ENCODE peak calls at places on chromosomes 12 and 14, in eight cellular contexts. One of them, this sample, is unnamed.
A peak's percentile ranks its signal among the peaks of the same experiment; 100 is the strongest.

GRCh38 chr12:127560041-127560478 is 706.9 kb upstream of the TMEM132C start:
- DNase-seq in progenitor cell of endocrine pancreas: no peak
- DNase-seq in tibial artery: no peak
- DNase-seq in fibroblast of the aortic adventitia: no peak
- DNase-seq in omental fat pad: no peak
- DNase-seq in CD8-positive, alpha-beta T cell: no peak
- DNase-seq in neural crest cell: no peak
- DNase-seq in left ventricle myocardium inferior: no peak
- DNase-seq in this sample: no peak

GRCh38 chr12:26715232-26715631 is 117.8 kb downstream of the ITPR2 start:
- DNase-seq in progenitor cell of endocrine pancreas: no peak
- DNase-seq in tibial artery: no peak
- DNase-seq in fibroblast of the aortic adventitia: no peak
- DNase-seq in omental fat pad: no peak
- DNase-seq in CD8-positive, alpha-beta T cell: no peak
- DNase-seq in neural crest cell: no peak
- DNase-seq in left ventricle myocardium inferior: no peak
- DNase-seq in this sample: no peak

GRCh38 chr14:79554816-79555215 is 656.5 kb downstream of the DIO2 start:
- DNase-seq in progenitor cell of endocrine pancreas: no peak
- DNase-seq in tibial artery: no peak
- DNase-seq in fibroblast of the aortic adventitia: no peak
- DNase-seq in omental fat pad: no peak
- DNase-seq in CD8-positive, alpha-beta T cell: no peak
- DNase-seq in neural crest cell: no peak
- DNase-seq in left ventricle myocardium inferior: no peak
- DNase-seq in this sample: no peak

GRCh38 chr12:57694459-57695019 is 607 bp downstream of the OS9 start:
- DNase-seq in progenitor cell of endocrine pancreas: no peak
- DNase-seq in tibial artery: no peak
- DNase-seq in fibroblast of the aortic adventitia: no peak
- DNase-seq in omental fat pad: no peak
- DNase-seq in CD8-positive, alpha-beta T cell: no peak
- DNase-seq in neural crest cell: no peak
- DNase-seq in left ventricle myocardium inferior: no peak
- DNase-seq in this sample: no peak

GRCh38 chr14:103382375-103382774 is 2.8 kb upstream of the MARK3 start:
- DNase-seq in progenitor cell of endocrine pancreas: no peak
- DNase-seq in tibial artery: no peak
- DNase-seq in fibroblast of the aortic adventitia: peak; percentile 71
- DNase-seq in omental fat pad: no peak
- DNase-seq in CD8-positive, alpha-beta T cell: no peak
- DNase-seq in neural crest cell: no peak
- DNase-seq in left ventricle myocardium inferior: no peak
- DNase-seq in this sample: no peak

GRCh38 chr12:120830052-120830940 is 73.9 kb downstream of the SPPL3 start:
- DNase-seq in progenitor cell of endocrine pancreas: no peak
- DNase-seq in tibial artery: no peak
- DNase-seq in fibroblast of the aortic adventitia: no peak
- DNase-seq in omental fat pad: no peak
- DNase-seq in CD8-positive, alpha-beta T cell: no peak
- DNase-seq in neural crest cell: no peak
- DNase-seq in left ventricle myocardium inferior: no peak
- DNase-seq in this sample: no peak

GRCh38 chr12:123097521-123098084 is 53.3 kb downstream of the PITPNM2 start:
- DNase-seq in progenitor cell of endocrine pancreas: no peak
- DNase-seq in tibial artery: peak; percentile 39
- DNase-seq in fibroblast of the aortic adventitia: no peak
- DNase-seq in omental fat pad: no peak
- DNase-seq in CD8-positive, alpha-beta T cell: no peak
- DNase-seq in neural crest cell: no peak
- DNase-seq in left ventricle myocardium inferior: peak; percentile 75
- DNase-seq in this sample: no peak

GRCh38 chr12:51246254-51246853 is 7.7 kb downstream of the DAZAP2 start:
- DNase-seq in progenitor cell of endocrine pancreas: no peak
- DNase-seq in tibial artery: no peak
- DNase-seq in fibroblast of the aortic adventitia: peak; percentile 56
- DNase-seq in omental fat pad: no peak
- DNase-seq in CD8-positive, alpha-beta T cell: peak; percentile 47
- DNase-seq in neural crest cell: no peak
- DNase-seq in left ventricle myocardium inferior: no peak
- DNase-seq in this sample: peak; percentile 61

GRCh38 chr14:36438883-36439282 is 81.1 kb downstream of the NKX2-1 start:
- DNase-seq in progenitor cell of endocrine pancreas: no peak
- DNase-seq in tibial artery: no peak
- DNase-seq in fibroblast of the aortic adventitia: no peak
- DNase-seq in omental fat pad: no peak
- DNase-seq in CD8-positive, alpha-beta T cell: no peak
- DNase-seq in neural crest cell: no peak
- DNase-seq in left ventricle myocardium inferior: no peak
- DNase-seq in this sample: no peak

GRCh38 chr12:80823393-80823792 is 106.7 kb downstream of the MYF5 start:
- DNase-seq in progenitor cell of endocrine pancreas: no peak
- DNase-seq in tibial artery: no peak
- DNase-seq in fibroblast of the aortic adventitia: no peak
- DNase-seq in omental fat pad: no peak
- DNase-seq in CD8-positive, alpha-beta T cell: no peak
- DNase-seq in neural crest cell: no peak
- DNase-seq in left ventricle myocardium inferior: no peak
- DNase-seq in this sample: no peak

GRCh38 chr14:81955123-81955522 is 421.5 kb upstream of the SEL1L start:
- DNase-seq in progenitor cell of endocrine pancreas: no peak
- DNase-seq in tibial artery: no peak
- DNase-seq in fibroblast of the aortic adventitia: no peak
- DNase-seq in omental fat pad: no peak
- DNase-seq in CD8-positive, alpha-beta T cell: no peak
- DNase-seq in neural crest cell: no peak
- DNase-seq in left ventricle myocardium inferior: no peak
- DNase-seq in this sample: no peak

GRCh38 chr12:4369548-4369947 is 10.0 kb downstream of the FGF23 start:
- DNase-seq in progenitor cell of endocrine pancreas: no peak
- DNase-seq in tibial artery: no peak
- DNase-seq in fibroblast of the aortic adventitia: no peak
- DNase-seq in omental fat pad: no peak
- DNase-seq in CD8-positive, alpha-beta T cell: no peak
- DNase-seq in neural crest cell: no peak
- DNase-seq in left ventricle myocardium inferior: no peak
- DNase-seq in this sample: no peak

GRCh38 chr14:99871771-99872170 is 78.6 kb downstream of the EML1 start:
- DNase-seq in progenitor cell of endocrine pancreas: no peak
- DNase-seq in tibial artery: no peak
- DNase-seq in fibroblast of the aortic adventitia: no peak
- DNase-seq in omental fat pad: no peak
- DNase-seq in CD8-positive, alpha-beta T cell: no peak
- DNase-seq in neural crest cell: no peak
- DNase-seq in left ventricle myocardium inferior: no peak
- DNase-seq in this sample: no peak

GRCh38 chr14:95652690-95653089 is 33.5 kb upstream of the TCL1B start:
- DNase-seq in progenitor cell of endocrine pancreas: no peak
- DNase-seq in tibial artery: no peak
- DNase-seq in fibroblast of the aortic adventitia: no peak
- DNase-seq in omental fat pad: no peak
- DNase-seq in CD8-positive, alpha-beta T cell: no peak
- DNase-seq in neural crest cell: no peak
- DNase-seq in left ventricle myocardium inferior: no peak
- DNase-seq in this sample: no peak

GRCh38 chr12:87758271-87758670 is 270.9 kb downstream of the C12orf50 start:
- DNase-seq in progenitor cell of endocrine pancreas: no peak
- DNase-seq in tibial artery: no peak
- DNase-seq in fibroblast of the aortic adventitia: no peak
- DNase-seq in omental fat pad: no peak
- DNase-seq in CD8-positive, alpha-beta T cell: no peak
- DNase-seq in neural crest cell: no peak
- DNase-seq in left ventricle myocardium inferior: no peak
- DNase-seq in this sample: no peak

GRCh38 chr14:104293231-104293841 is 154.9 kb downstream of the KIF26A start:
- DNase-seq in progenitor cell of endocrine pancreas: no peak
- DNase-seq in tibial artery: peak; percentile 10
- DNase-seq in fibroblast of the aortic adventitia: no peak
- DNase-seq in omental fat pad: no peak
- DNase-seq in CD8-positive, alpha-beta T cell: no peak
- DNase-seq in neural crest cell: no peak
- DNase-seq in left ventricle myocardium inferior: peak; percentile 7
- DNase-seq in this sample: peak; percentile 35

GRCh38 chr12:47885012-47885501 is 19.7 kb downstream of the VDR start:
- DNase-seq in progenitor cell of endocrine pancreas: no peak
- DNase-seq in tibial artery: no peak
- DNase-seq in fibroblast of the aortic adventitia: no peak
- DNase-seq in omental fat pad: no peak
- DNase-seq in CD8-positive, alpha-beta T cell: peak; percentile 31
- DNase-seq in neural crest cell: no peak
- DNase-seq in left ventricle myocardium inferior: no peak
- DNase-seq in this sample: no peak

GRCh38 chr14:61562321-61563161 is 132.8 kb upstream of the HIF1A start:
- DNase-seq in progenitor cell of endocrine pancreas: no peak
- DNase-seq in tibial artery: no peak
- DNase-seq in fibroblast of the aortic adventitia: peak; percentile 99
- DNase-seq in omental fat pad: peak; percentile 20
- DNase-seq in CD8-positive, alpha-beta T cell: no peak
- DNase-seq in neural crest cell: no peak
- DNase-seq in left ventricle myocardium inferior: no peak
- DNase-seq in this sample: peak; percentile 72

GRCh38 chr12:38417101-38417500 is 100.5 kb downstream of the ALG10B start:
- DNase-seq in progenitor cell of endocrine pancreas: no peak
- DNase-seq in tibial artery: no peak
- DNase-seq in fibroblast of the aortic adventitia: no peak
- DNase-seq in omental fat pad: no peak
- DNase-seq in CD8-positive, alpha-beta T cell: no peak
- DNase-seq in neural crest cell: no peak
- DNase-seq in left ventricle myocardium inferior: no peak
- DNase-seq in this sample: no peak

GRCh38 chr14:60051690-60052324 is 39.9 kb upstream of the PCNX4 start:
- DNase-seq in progenitor cell of endocrine pancreas: no peak
- DNase-seq in tibial artery: no peak
- DNase-seq in fibroblast of the aortic adventitia: peak; percentile 78
- DNase-seq in omental fat pad: no peak
- DNase-seq in CD8-positive, alpha-beta T cell: peak; percentile 35
- DNase-seq in neural crest cell: no peak
- DNase-seq in left ventricle myocardium inferior: no peak
- DNase-seq in this sample: no peak

GRCh38 chr12:61758661-61759060 is 501.5 kb upstream of the USP15 start:
- DNase-seq in progenitor cell of endocrine pancreas: no peak
- DNase-seq in tibial artery: no peak
- DNase-seq in fibroblast of the aortic adventitia: no peak
- DNase-seq in omental fat pad: no peak
- DNase-seq in CD8-positive, alpha-beta T cell: no peak
- DNase-seq in neural crest cell: no peak
- DNase-seq in left ventricle myocardium inferior: no peak
- DNase-seq in this sample: no peak

GRCh38 chr12:93151079-93151759 is 222.1 kb upstream of the EEA1 start:
- DNase-seq in progenitor cell of endocrine pancreas: no peak
- DNase-seq in tibial artery: no peak
- DNase-seq in fibroblast of the aortic adventitia: no peak
- DNase-seq in omental fat pad: no peak
- DNase-seq in CD8-positive, alpha-beta T cell: no peak
- DNase-seq in neural crest cell: no peak
- DNase-seq in left ventricle myocardium inferior: no peak
- DNase-seq in this sample: no peak

GRCh38 chr14:65101631-65102440 is 481 bp downstream of the MAX start:
- DNase-seq in progenitor cell of endocrine pancreas: peak; percentile 31
- DNase-seq in tibial artery: peak; percentile 29
- DNase-seq in fibroblast of the aortic adventitia: no peak
- DNase-seq in omental fat pad: no peak
- DNase-seq in CD8-positive, alpha-beta T cell: peak; percentile 74
- DNase-seq in neural crest cell: peak; percentile 4
- DNase-seq in left ventricle myocardium inferior: peak; percentile 23
- DNase-seq in this sample: no peak

GRCh38 chr12:26853303-26854027 is 20.5 kb upstream of the ITPR2 start:
- DNase-seq in progenitor cell of endocrine pancreas: peak; percentile 40
- DNase-seq in tibial artery: peak; percentile 54
- DNase-seq in fibroblast of the aortic adventitia: peak; percentile 75
- DNase-seq in omental fat pad: no peak
- DNase-seq in CD8-positive, alpha-beta T cell: peak; percentile 69
- DNase-seq in neural crest cell: peak; percentile 52
- DNase-seq in left ventricle myocardium inferior: peak; percentile 61
- DNase-seq in this sample: peak; percentile 62

GRCh38 chr12:114834621-114835020 is 150.6 kb upstream of the TBX3 start:
- DNase-seq in progenitor cell of endocrine pancreas: no peak
- DNase-seq in tibial artery: no peak
- DNase-seq in fibroblast of the aortic adventitia: peak; percentile 29
- DNase-seq in omental fat pad: no peak
- DNase-seq in CD8-positive, alpha-beta T cell: no peak
- DNase-seq in neural crest cell: no peak
- DNase-seq in left ventricle myocardium inferior: no peak
- DNase-seq in this sample: no peak

GRCh38 chr12:1662761-1663439 is 28.0 kb upstream of the ADIPOR2 start:
- DNase-seq in progenitor cell of endocrine pancreas: peak; percentile 70
- DNase-seq in tibial artery: no peak
- DNase-seq in fibroblast of the aortic adventitia: no peak
- DNase-seq in omental fat pad: no peak
- DNase-seq in CD8-positive, alpha-beta T cell: peak; percentile 32
- DNase-seq in neural crest cell: peak; percentile 59
- DNase-seq in left ventricle myocardium inferior: no peak
- DNase-seq in this sample: no peak
- TF ChIP-seq CTCF in progenitor cell of endocrine pancreas: peak; percentile 83
- TF ChIP-seq CTCF in tibial artery: no peak
- TF ChIP-seq CTCF in fibroblast of the aortic adventitia: peak; percentile 30
- TF ChIP-seq CTCF in omental fat pad: no peak
- TF ChIP-seq CTCF in CD8-positive, alpha-beta T cell: no peak
- TF ChIP-seq CTCF in neural crest cell: peak; percentile 80
- TF ChIP-seq CTCF in left ventricle myocardium inferior: peak; percentile 47
- TF ChIP-seq CTCF in this sample: peak; percentile 42

GRCh38 chr14:68363401-68363800 is 429.5 kb downstream of the ZFP36L1 start:
- DNase-seq in progenitor cell of endocrine pancreas: no peak
- DNase-seq in tibial artery: no peak
- DNase-seq in fibroblast of the aortic adventitia: no peak
- DNase-seq in omental fat pad: no peak
- DNase-seq in CD8-positive, alpha-beta T cell: no peak
- DNase-seq in neural crest cell: peak; percentile 26
- DNase-seq in left ventricle myocardium inferior: no peak
- DNase-seq in this sample: no peak
- TF ChIP-seq CTCF in progenitor cell of endocrine pancreas: peak; percentile 29
- TF ChIP-seq CTCF in tibial artery: no peak
- TF ChIP-seq CTCF in fibroblast of the aortic adventitia: no peak
- TF ChIP-seq CTCF in omental fat pad: no peak
- TF ChIP-seq CTCF in CD8-positive, alpha-beta T cell: no peak
- TF ChIP-seq CTCF in neural crest cell: no peak
- TF ChIP-seq CTCF in left ventricle myocardium inferior: no peak
- TF ChIP-seq CTCF in this sample: peak; percentile 15

GRCh38 chr12:94980577-94980976 is 22.9 kb downstream of the NDUFA12 start:
- DNase-seq in progenitor cell of endocrine pancreas: no peak
- DNase-seq in tibial artery: no peak
- DNase-seq in fibroblast of the aortic adventitia: peak; percentile 57
- DNase-seq in omental fat pad: no peak
- DNase-seq in CD8-positive, alpha-beta T cell: no peak
- DNase-seq in neural crest cell: no peak
- DNase-seq in left ventricle myocardium inferior: no peak
- DNase-seq in this sample: no peak
- TF ChIP-seq CTCF in progenitor cell of endocrine pancreas: peak; percentile 41
- TF ChIP-seq CTCF in tibial artery: no peak
- TF ChIP-seq CTCF in fibroblast of the aortic adventitia: peak; percentile 40
- TF ChIP-seq CTCF in omental fat pad: no peak
- TF ChIP-seq CTCF in CD8-positive, alpha-beta T cell: peak; percentile 26
- TF ChIP-seq CTCF in neural crest cell: peak; percentile 49
- TF ChIP-seq CTCF in left ventricle myocardium inferior: peak; percentile 30
- TF ChIP-seq CTCF in this sample: no peak

DNA sequence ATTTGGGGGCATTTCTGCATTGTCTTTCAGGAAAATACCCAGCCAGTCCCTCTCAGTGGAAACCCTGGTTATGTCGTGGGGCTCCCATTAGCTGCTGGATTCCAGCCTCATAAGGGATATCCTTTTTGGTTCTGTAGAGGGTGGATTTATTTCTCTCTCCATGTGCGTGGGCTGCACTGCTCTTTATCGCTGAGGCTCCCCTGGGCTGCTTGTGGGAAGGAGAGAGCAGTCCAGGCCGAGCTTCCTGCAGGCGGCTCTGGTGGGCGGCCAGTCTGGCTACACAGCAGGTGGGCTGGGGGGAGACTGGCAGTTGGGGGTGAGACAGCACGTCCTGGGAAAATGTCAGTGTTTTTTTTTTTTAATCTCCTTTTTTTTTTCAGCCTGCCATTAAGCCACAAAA is 27.6 kb downstream of the TCTN1 start:
- DNase-seq in progenitor cell of endocrine pancreas: no peak
- DNase-seq in tibial artery: no peak
- DNase-seq in fibroblast of the aortic adventitia: peak; percentile 29
- DNase-seq in omental fat pad: no peak
- DNase-seq in CD8-positive, alpha-beta T cell: no peak
- DNase-seq in neural crest cell: no peak
- DNase-seq in left ventricle myocardium inferior: peak; percentile 34
- DNase-seq in this sample: no peak
- TF ChIP-seq CTCF in progenitor cell of endocrine pancreas: no peak
- TF ChIP-seq CTCF in tibial artery: no peak
- TF ChIP-seq CTCF in fibroblast of the aortic adventitia: no peak
- TF ChIP-seq CTCF in omental fat pad: no peak
- TF ChIP-seq CTCF in CD8-positive, alpha-beta T cell: no peak
- TF ChIP-seq CTCF in neural crest cell: no peak
- TF ChIP-seq CTCF in left ventricle myocardium inferior: no peak
- TF ChIP-seq CTCF in this sample: no peak

This sample was measured in CD14-positive monocyte.